ENCODE peak calls at places on chromosomes 4 and X, in six cellular contexts. V is gastrocnemius medialis, T is ovary, A is cardiac muscle cell, C is spleen, X is mucosa of descending colon. N is an unnamed sample.
A peak's percentile ranks its signal among the peaks of the same experiment; 100 is the strongest.

GRCh38 chrX:37815366-37815765 is 32.0 kb downstream of the DYNLT3 start:
- DNase-seq in V (no peak), T (no peak), A (no peak), C (no peak), X (no peak), N (no peak)

GRCh38 chr4:24808955-24809354 is 13.6 kb downstream of the SOD3 start:
- DNase-seq in V (no peak), T (no peak), A (no peak), C (no peak), X (no peak), N (no peak)

GRCh38 chr4:34043131-34043530 is 2201.2 kb downstream of the ARAP2 start:
- DNase-seq in V (no peak), T (no peak), A (peak; percentile 24), C (no peak), X (no peak), N (no peak)

GRCh38 chrX:28542791-28543190 is 44.5 kb upstream of the IL1RAPL1 start:
- DNase-seq in V (no peak), T (no peak), A (no peak), C (no peak), X (no peak), N (no peak)

GRCh38 chr4:152014280-152014679 is 253.5 kb upstream of the GATB start:
- DNase-seq in V (no peak), T (no peak), A (no peak), C (no peak), X (peak; percentile 39), N (no peak)

GRCh38 chr4:148787285-148787684 is 345.1 kb upstream of the NR3C2 start:
- DNase-seq in V (no peak), T (no peak), A (no peak), C (no peak), X (no peak), N (no peak)

GRCh38 chr4:154465085-154465484 is 26.5 kb downstream of the DCHS2 start:
- DNase-seq in V (no peak), T (no peak), A (peak; percentile 3), C (no peak), X (no peak), N (no peak)

GRCh38 chrX:150212672-150213480 is 150.2 kb upstream of the MAMLD1 start:
- DNase-seq in V (no peak), T (no peak), A (peak; percentile 56), C (peak; percentile 51), X (no peak), N (no peak)

GRCh38 chr4:80306255-80306654 is 29.3 kb upstream of the CFAP299 start:
- DNase-seq in V (no peak), T (no peak), A (no peak), C (no peak), X (no peak), N (no peak)

GRCh38 chrX:19065535-19065934 is 56.7 kb downstream of the ADGRG2 start:
- DNase-seq in V (no peak), T (no peak), A (no peak), C (no peak), X (no peak), N (no peak)

GRCh38 chrX:34382416-34382815 is 250.3 kb upstream of the FAM47A start:
- DNase-seq in V (no peak), T (no peak), A (peak; percentile 82), C (no peak), X (no peak), N (no peak)

GRCh38 chr4:177605252-177605651 is 163.0 kb upstream of the AGA start:
- DNase-seq in V (no peak), T (no peak), A (no peak), C (no peak), X (no peak), N (no peak)
- H3K4me1 ChIP-seq in V (no peaks in the 10 kb centered on the region), T (no peaks in the 10 kb centered on the region), A (no peaks in the 10 kb centered on the region), C (no peaks in the 10 kb centered on the region), X (no peaks in the 10 kb centered on the region), N (no peaks in the 10 kb centered on the region)

DNA sequence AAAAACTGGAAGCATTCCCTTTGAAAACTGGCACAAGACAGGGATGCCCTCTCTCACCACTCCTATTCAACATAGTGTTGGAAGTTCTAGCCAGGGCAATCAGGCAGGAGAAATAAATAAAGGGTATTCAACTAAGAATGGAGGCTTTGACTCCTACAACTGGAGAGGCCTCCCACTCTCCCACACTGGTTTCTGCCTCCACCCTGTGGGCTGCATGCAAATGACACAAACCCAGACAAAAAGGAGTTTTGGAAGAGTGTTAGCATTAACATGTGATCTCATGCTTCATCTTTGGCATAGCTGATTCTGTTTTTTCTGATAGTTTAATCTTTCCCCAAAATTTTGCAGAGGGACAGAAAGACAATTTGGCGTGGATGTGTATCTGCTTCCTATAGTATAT is 80.8 kb upstream of the IQCM start:
- DNase-seq in V (no peak), T (no peak), A (peak; percentile 42), C (no peak), X (peak; percentile 31), N (no peak)
- TF ChIP-seq CTCF in V (no peak), T (no peak), A (peak; percentile 52), C (no peak), X (no peak), N (no peak)

GRCh38 chrX:65707153-65707552 is 39.7 kb downstream of the MSN start:
- DNase-seq in V (no peak), T (no peak), A (no peak), C (no peak), X (no peak), N (no peak)
- H3K4me1 ChIP-seq in V (peaks cover 29% of the 10 kb centered on the region), T (peaks cover 4% of the 10 kb centered on the region), A (no peaks in the 10 kb centered on the region), C (peaks cover 48% of the 10 kb centered on the region), X (peaks cover 7% of the 10 kb centered on the region), N (peaks cover 46% of the 10 kb centered on the region)

GRCh38 chr4:53917719-53918118 is 146.7 kb downstream of the CHIC2 start:
- DNase-seq in V (no peak), T (no peak), A (no peak), C (no peak), X (no peak), N (no peak)

GRCh38 chr4:53913098-53913497 is 151.3 kb downstream of the CHIC2 start:
- DNase-seq in V (no peak), T (no peak), A (no peak), C (no peak), X (no peak), N (no peak)

GRCh38 chr4:53913771-53914170 is 150.6 kb downstream of the CHIC2 start:
- DNase-seq in V (no peak), T (no peak), A (no peak), C (no peak), X (no peak), N (no peak)

GRCh38 chr4:53916431-53916889 is 147.9 kb downstream of the CHIC2 start:
- DNase-seq in V (no peak), T (no peak), A (peak; percentile 44), C (no peak), X (no peak), N (no peak)

DNA sequence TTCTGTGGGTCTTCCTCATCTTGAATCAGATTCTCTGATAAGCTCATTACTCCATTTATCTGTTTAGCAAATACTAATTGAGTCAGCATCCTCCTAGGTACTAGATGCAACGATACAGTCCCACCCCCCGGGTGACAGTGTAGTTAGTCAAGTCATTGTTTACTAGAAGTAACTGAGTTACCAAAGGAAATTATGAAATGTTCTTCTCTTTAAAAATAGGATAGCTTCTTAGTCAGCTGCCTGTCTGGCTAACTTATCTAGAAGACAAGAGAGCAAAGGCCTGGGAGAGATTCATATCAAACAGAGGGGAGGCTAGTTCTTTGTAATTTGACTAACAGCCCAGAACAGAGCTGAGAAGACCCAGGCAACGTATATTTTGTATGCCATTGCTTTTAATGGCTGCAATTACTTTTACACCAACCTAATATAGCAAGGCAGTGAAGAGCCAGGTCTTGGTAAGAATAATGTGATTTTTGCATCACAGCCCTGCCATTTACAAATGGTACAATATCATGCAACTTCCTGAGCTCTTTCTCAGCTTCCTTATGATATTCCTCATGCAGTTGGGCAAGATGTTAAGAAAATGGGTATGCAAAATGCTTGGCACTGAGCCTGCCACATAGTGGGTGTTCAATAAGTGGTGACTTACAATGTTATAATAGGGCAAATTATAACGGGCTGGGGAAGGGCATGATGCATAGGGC is 149.9 kb downstream of the CHIC2 start:
- DNase-seq in V (no peak), T (no peak), A (peak; percentile 78), C (no peak), X (no peak), N (no peak)
- TF ChIP-seq CTCF in V (no peak), T (no peak), A (no peak), C (no peak), X (no peak), N (no peak)

GRCh38 chr4:7351014-7351413 is 83.7 kb downstream of the PSAPL1 start:
- DNase-seq in V (no peak), T (no peak), A (no peak), C (no peak), X (no peak), N (no peak)

GRCh38 chr4:7350396-7350795 is 84.3 kb downstream of the PSAPL1 start:
- DNase-seq in V (no peak), T (no peak), A (no peak), C (no peak), X (no peak), N (no peak)

GRCh38 chr4:7353046-7353790 is 81.5 kb downstream of the PSAPL1 start:
- DNase-seq in V (no peak), T (no peak), A (no peak), C (no peak), X (no peak), N (peak; percentile 48)

GRCh38 chr4:7353846-7354610 is 80.7 kb downstream of the PSAPL1 start:
- DNase-seq in V (no peak), T (no peak), A (no peak), C (no peak), X (no peak), N (peak; percentile 41)

DNA sequence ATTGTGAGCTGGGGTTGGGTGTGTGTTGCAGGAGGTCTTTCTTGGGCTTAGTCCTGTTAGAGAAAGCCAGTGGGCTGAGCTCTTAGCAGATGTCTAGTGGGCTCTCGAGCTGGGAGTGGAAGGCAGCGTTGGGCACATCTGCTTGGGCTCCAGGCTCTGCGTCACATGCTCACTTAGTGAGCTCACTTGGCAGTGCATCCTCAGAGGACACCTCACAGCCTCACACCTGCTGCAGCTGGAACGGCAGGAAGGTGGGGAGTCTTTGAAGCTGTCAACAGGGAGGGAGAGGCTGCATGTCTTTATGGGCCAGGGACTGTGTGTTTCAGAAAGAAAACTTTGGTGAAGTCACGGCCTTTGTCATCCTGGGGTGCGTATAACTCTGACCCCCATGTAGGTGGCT is 82.2 kb downstream of the PSAPL1 start:
- DNase-seq in V (no peak), T (no peak), A (no peak), C (no peak), X (no peak), N (no peak)
- H3K4me1 ChIP-seq in V (no peaks in the 10 kb centered on the region), T (peaks cover 20% of the 10 kb centered on the region), A (no peaks in the 10 kb centered on the region), C (no peaks in the 10 kb centered on the region), X (no peaks in the 10 kb centered on the region), N (no peaks in the 10 kb centered on the region)

GRCh38 chr4:48126621-48127020 is 7.4 kb downstream of the TXK start:
- DNase-seq in V (no peak), T (no peak), A (no peak), C (no peak), X (no peak), N (no peak)

GRCh38 chr4:48129307-48130014 is 4.6 kb downstream of the TXK start:
- DNase-seq in V (no peak), T (no peak), A (peak; percentile 29), C (peak; percentile 78), X (peak; percentile 58), N (no peak)

GRCh38 chr4:48127231-48127881 is 6.7 kb downstream of the TXK start:
- DNase-seq in V (no peak), T (no peak), A (peak; percentile 6), C (no peak), X (no peak), N (no peak)

GRCh38 chr4:48130100-48130499 is 4.0 kb downstream of the TXK start:
- DNase-seq in V (no peak), T (no peak), A (no peak), C (no peak), X (no peak), N (no peak)

GRCh38 chr4:48127882-48128394 is 6.1 kb downstream of the TXK start:
- DNase-seq in V (peak; percentile 10), T (peak; percentile 18), A (peak; percentile 94), C (peak; percentile 82), X (peak; percentile 51), N (peak; percentile 71)
- TF ChIP-seq CTCF in V (peak; percentile 46), T (no peak), A (peak; percentile 67), C (peak; percentile 41), X (no peak), N (peak; percentile 62)